ENCODE peak calls at places on chromosomes 16 and 17, in five cellular contexts. E is T-helper 17 cell; A is tibial artery; V is CD8-positive, alpha-beta memory T cell; P is activated T-cell treated with anti-CD3 and anti-CD28 coated beads for 1 hour. J is an unnamed sample.

GRCh38 chr16:85145734-85146531 is 33.7 kb upstream of the CIBAR2 start:
- DNase-seq in P (no peak), E (no peak), A (no peak), V (no peak), J (no peak)

GRCh38 chr17:49746791-49747490 is 17.0 kb downstream of the FAM117A start:
- DNase-seq in P (no peak), A (no peak), E (no peak), V (peak; percentile 60), J (peak; percentile 29)

GRCh38 chr16:64089697-64090096 is 1032.2 kb downstream of the CDH11 start:
- DNase-seq in A (no peak), E (no peak), P (no peak), V (no peak), J (no peak)

GRCh38 chr17:61230972-61231820 is 168.4 kb upstream of the TBX2 start:
- DNase-seq in V (no peak), P (no peak), E (no peak), A (no peak), J (no peak)

GRCh38 chr17:48179071-48179945 is 71.7 kb downstream of the SNX11 start:
- DNase-seq in E (no peak), P (no peak), V (no peak), A (no peak), J (no peak)

GRCh38 chr17:61454095-61454931 is 2.1 kb downstream of the TBX4 start:
- DNase-seq in A (no peak), P (no peak), V (no peak), E (no peak), J (no peak)

GRCh38 chr16:17258848-17259713 is 211.7 kb downstream of the XYLT1 start:
- DNase-seq in E (no peak), P (no peak), A (peak; percentile 73), V (no peak), J (no peak)

GRCh38 chr17:19239544-19239943 is 2.4 kb downstream of the EPN2 start:
- DNase-seq in P (no peak), E (no peak), V (no peak), A (no peak), J (no peak)

GRCh38 chr17:46013502-46014165 is 14.6 kb downstream of the STH start:
- DNase-seq in E (no peak), P (no peak), A (no peak), V (no peak), J (no peak)

GRCh38 chr16:1296688-1297412 is 12.6 kb upstream of the UBE2I start:
- DNase-seq in E (no peak), P (no peak), A (no peak), V (no peak), J (no peak)

GRCh38 chr16:55283776-55284717 is 40.0 kb upstream of the IRX6 start:
- DNase-seq in A (no peak), P (no peak), V (no peak), E (no peak), J (no peak)

GRCh38 chr17:35612924-35613521 is 25.9 kb downstream of the AP2B1 start:
- DNase-seq in P (peak; percentile 23), A (no peak), V (peak; percentile 27), E (no peak), J (peak; percentile 8)

GRCh38 chr17:10725262-10725661 is 4.6 kb downstream of the TMEM220 start:
- DNase-seq in E (no peak), V (no peak), A (no peak), P (no peak), J (no peak)

GRCh38 chr16:79593074-79593531 is 7.4 kb downstream of the MAF start:
- DNase-seq in E (no peak), P (no peak), V (no peak), A (no peak), J (no peak)

GRCh38 chr17:81517339-81518112 is 4.9 kb upstream of the ACTG1 start:
- DNase-seq in P (no peak), A (peak; percentile 80), V (no peak), E (no peak), J (no peak)

GRCh38 chr16:88380619-88381018 is 2.1 kb upstream of the ZNF469 start:
- DNase-seq in E (no peak), A (peak; percentile 41), V (no peak), P (no peak), J (no peak)

GRCh38 chr17:81438024-81438664 is 42.9 kb downstream of the BAHCC1 start:
- DNase-seq in E (no peak), A (no peak), V (no peak), P (no peak), J (no peak)

GRCh38 chr17:2171725-2172446 is 117.0 kb downstream of the HIC1 start:
- DNase-seq in A (peak; percentile 89), E (no peak), P (no peak), V (no peak), J (no peak)

J was measured in naive thymus-derived CD8-positive, alpha-beta T cell.